ENCODE peak calls at places on chromosomes 13 and 19, in four cellular contexts. Q, T, A and E are unnamed samples. For H3K36me3, the result is how much of the 10 kb centered on the place peaks cover.

GRCh38 chr13:25281193-25281936 is 5.9 kb downstream of the MTMR6 start:
- DNase-seq in Q (no peak), T (no peak), A (no peak), E (no peak)

GRCh38 chr13:68509734-68510621 is 1279.8 kb upstream of the PCDH9 start:
- DNase-seq in Q (no peak), T (no peak), A (no peak), E (no peak)

GRCh38 chr19:56356944-56357343 is 36.4 kb downstream of the ZNF582 start:
- DNase-seq in Q (no peak), T (no peak), A (no peak), E (no peak)

GRCh38 chr19:913080-913748 is at the start of gene R3HDM4:
- DNase-seq in Q (peak), T (peak), A (peak), E (peak)

GRCh38 chr19:1103691-1104451 is at the start of gene GPX4:
- DNase-seq in Q (peak), T (peak), A (peak), E (peak)

GRCh38 chr19:16588089-16588823 is 16.0 kb upstream of the SLC35E1 start:
- DNase-seq in Q (no peak), T (peak), A (no peak), E (peak)

GRCh38 chr13:113145496-113145895 is 13.0 kb upstream of the PROZ start:
- DNase-seq in Q (no peak), T (no peak), A (no peak), E (no peak)

GRCh38 chr13:78976696-78977095 is 317.7 kb upstream of the OBI1 start:
- DNase-seq in Q (no peak), T (no peak), A (no peak), E (no peak)

GRCh38 chr13:30872685-30873443 is 33.2 kb upstream of the MEDAG start:
- DNase-seq in Q (no peak), T (peak), A (peak), E (peak)

GRCh38 chr19:51020988-51021651 is 1.6 kb upstream of the KLK10 start:
- DNase-seq in Q (no peak), T (no peak), A (peak), E (peak)

GRCh38 chr13:81929988-81930387 is 1589.1 kb upstream of the SPRY2 start:
- DNase-seq in Q (no peak), T (no peak), A (no peak), E (no peak)

GRCh38 chr19:45112111-45112827 is 19.3 kb downstream of the PPP1R37 start:
- DNase-seq in Q (no peak), T (no peak), A (no peak), E (no peak)
- TF ChIP-seq CTCF in Q (no peak), T (no peak), A (no peak), E (no peak)

GRCh38 chr19:49098795-49099194 is 13.5 kb downstream of the SNRNP70 start:
- DNase-seq in Q (no peak), T (peak), A (no peak), E (no peak)
- H3K36me3 ChIP-seq in Q (half or more), T (under half), A (half or more), E (under half)

GRCh38 chr19:40603719-40604646 is 2.8 kb downstream of the LTBP4 start:
- DNase-seq in Q (peak), T (peak), A (peak), E (peak)

GRCh38 chr19:40604647-40605200 is 3.6 kb downstream of the LTBP4 start:
- DNase-seq in Q (no peak), T (no peak), A (no peak), E (no peak)

GRCh38 chr19:40607311-40607871 is 6.2 kb downstream of the LTBP4 start:
- DNase-seq in Q (no peak), T (no peak), A (no peak), E (peak)

GRCh38 chr19:40603071-40603718 is 2.0 kb downstream of the LTBP4 start:
- DNase-seq in Q (no peak), T (no peak), A (no peak), E (no peak)

GRCh38 chr19:40605201-40605971 is 4.2 kb downstream of the LTBP4 start:
- DNase-seq in Q (peak), T (peak), A (peak), E (peak)
- TF ChIP-seq CTCF in Q (peak), T (no peak), A (no peak), E (no peak)

DNA sequence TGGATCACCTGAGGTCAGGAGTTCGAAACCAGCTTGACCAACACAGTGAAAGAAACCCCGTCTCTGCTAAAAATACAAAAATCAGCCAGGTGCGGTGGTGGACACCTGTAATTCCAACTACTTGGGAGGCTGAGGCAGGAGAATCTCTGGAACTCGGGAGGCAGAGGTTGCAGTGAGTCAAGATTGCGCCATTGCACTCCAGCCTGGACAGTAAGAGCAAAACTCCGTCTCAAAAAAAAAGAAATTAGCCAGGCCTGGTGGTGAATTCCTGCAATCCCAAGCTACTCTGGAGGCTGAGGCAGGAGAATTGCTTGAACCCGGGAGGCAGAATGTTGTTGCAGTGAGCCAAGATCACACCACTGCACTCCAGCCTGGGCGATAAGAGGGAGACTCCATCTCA is 12.2 kb upstream of the FBXW9 start:
- DNase-seq in Q (no peak), T (no peak), A (no peak), E (no peak)
- H3K36me3 ChIP-seq in Q (half or more), T (under half), A (half or more), E (under half)

GRCh38 chr19:49915271-49915670 is 13.7 kb upstream of the ATF5 start:
- DNase-seq in Q (no peak), T (no peak), A (no peak), E (no peak)

GRCh38 chr19:49920624-49921363 is 8.2 kb upstream of the ATF5 start:
- DNase-seq in Q (no peak), T (no peak), A (no peak), E (no peak)

GRCh38 chr19:49918089-49918488 is 10.9 kb upstream of the ATF5 start:
- DNase-seq in Q (no peak), T (no peak), A (no peak), E (no peak)

GRCh38 chr19:49913720-49914119 is 15.3 kb upstream of the ATF5 start:
- DNase-seq in Q (no peak), T (no peak), A (no peak), E (no peak)

GRCh38 chr19:49916839-49917733 is 11.9 kb upstream of the ATF5 start:
- DNase-seq in Q (no peak), T (peak), A (no peak), E (no peak)
- TF ChIP-seq CTCF in Q (peak), T (no peak), A (no peak), E (peak)

GRCh38 chr13:114323349-114323748 is 9.0 kb downstream of the CHAMP1 start:
- DNase-seq in Q (no peak), T (no peak), A (no peak), E (no peak)
- H3K36me3 ChIP-seq in Q (under half), T (under half), A (under half), E (under half)

GRCh38 chr19:33461256-33462111 is 60.1 kb downstream of the PEPD start:
- DNase-seq in Q (peak), T (no peak), A (no peak), E (no peak)
- TF ChIP-seq CTCF in Q (no peak), T (no peak), A (no peak), E (no peak)

GRCh38 chr13:29774830-29775229 is 75.6 kb downstream of the UBL3 start:
- DNase-seq in Q (no peak), T (no peak), A (no peak), E (no peak)
- H3K36me3 ChIP-seq in Q (under half), T (under half), A (under half), E (under half)

GRCh38 chr13:63337921-63338320 is 1922.3 kb upstream of the PCDH20 start:
- DNase-seq in Q (no peak), T (no peak), A (no peak), E (no peak)

GRCh38 chr13:63336549-63336948 is 1920.9 kb upstream of the PCDH20 start:
- DNase-seq in Q (no peak), T (no peak), A (no peak), E (no peak)

GRCh38 chr13:63337041-63337440 is 1921.4 kb upstream of the PCDH20 start:
- DNase-seq in Q (no peak), T (no peak), A (no peak), E (peak)
- TF ChIP-seq CTCF in Q (no peak), T (no peak), A (no peak), E (no peak)